ENCODE peak calls at places on chromosomes 13 and 19, in six cellular contexts. One of them, this sample, is unnamed.

GRCh38 chr19:17294051-17294891 is 9.0 kb downstream of the ABHD8 start:
- DNase-seq in suprapubic skin: no peak
- DNase-seq in MCF 10A: peak; percentile 67
- DNase-seq in testis: peak; percentile 68
- DNase-seq in nephron progenitor cell: peak; percentile 63
- DNase-seq in CD8-positive, alpha-beta T cell: peak; percentile 34
- DNase-seq in this sample: peak; percentile 36

GRCh38 chr19:20928371-20928770 is 5.3 kb downstream of the ZNF85 start:
- DNase-seq in suprapubic skin: no peak
- DNase-seq in MCF 10A: peak; percentile 27
- DNase-seq in testis: no peak
- DNase-seq in nephron progenitor cell: no peak
- DNase-seq in CD8-positive, alpha-beta T cell: no peak
- DNase-seq in this sample: no peak

GRCh38 chr19:2983351-2984195 is 6.2 kb downstream of the TLE6 start:
- DNase-seq in suprapubic skin: peak; percentile 87
- DNase-seq in MCF 10A: peak; percentile 56
- DNase-seq in testis: peak; percentile 54
- DNase-seq in nephron progenitor cell: no peak
- DNase-seq in CD8-positive, alpha-beta T cell: no peak
- DNase-seq in this sample: peak; percentile 24

GRCh38 chr13:37168151-37168550 is 62.7 kb upstream of the CSNK1A1L start:
- DNase-seq in suprapubic skin: no peak
- DNase-seq in MCF 10A: peak; percentile 4
- DNase-seq in testis: no peak
- DNase-seq in nephron progenitor cell: no peak
- DNase-seq in CD8-positive, alpha-beta T cell: no peak
- DNase-seq in this sample: no peak

GRCh38 chr13:67133476-67133875 is 96.7 kb downstream of the PCDH9 start:
- DNase-seq in suprapubic skin: no peak
- DNase-seq in MCF 10A: no peak
- DNase-seq in testis: no peak
- DNase-seq in nephron progenitor cell: no peak
- DNase-seq in CD8-positive, alpha-beta T cell: no peak
- DNase-seq in this sample: no peak

GRCh38 chr13:28140433-28141125 is 2.2 kb downstream of the PAN3 start:
- DNase-seq in suprapubic skin: no peak
- DNase-seq in MCF 10A: no peak
- DNase-seq in testis: no peak
- DNase-seq in nephron progenitor cell: no peak
- DNase-seq in CD8-positive, alpha-beta T cell: no peak
- DNase-seq in this sample: no peak

GRCh38 chr13:99749627-99750026 is 221.9 kb downstream of the ZIC5 start:
- DNase-seq in suprapubic skin: no peak
- DNase-seq in MCF 10A: no peak
- DNase-seq in testis: no peak
- DNase-seq in nephron progenitor cell: no peak
- DNase-seq in CD8-positive, alpha-beta T cell: no peak
- DNase-seq in this sample: no peak

GRCh38 chr19:48918801-48919247 is 14.7 kb upstream of the DHDH start:
- DNase-seq in suprapubic skin: no peak
- DNase-seq in MCF 10A: no peak
- DNase-seq in testis: peak; percentile 75
- DNase-seq in nephron progenitor cell: peak; percentile 65
- DNase-seq in CD8-positive, alpha-beta T cell: peak; percentile 33
- DNase-seq in this sample: no peak

GRCh38 chr13:110047511-110047910 is 259.4 kb downstream of the COL4A1 start:
- DNase-seq in suprapubic skin: no peak
- DNase-seq in MCF 10A: no peak
- DNase-seq in testis: peak; percentile 30
- DNase-seq in nephron progenitor cell: no peak
- DNase-seq in CD8-positive, alpha-beta T cell: no peak
- DNase-seq in this sample: no peak

GRCh38 chr19:47518139-47518538 is 3.3 kb upstream of the NAPA start:
- DNase-seq in suprapubic skin: no peak
- DNase-seq in MCF 10A: no peak
- DNase-seq in testis: no peak
- DNase-seq in nephron progenitor cell: no peak
- DNase-seq in CD8-positive, alpha-beta T cell: peak; percentile 75
- DNase-seq in this sample: peak; percentile 44

GRCh38 chr19:29285878-29286277 is 72.9 kb upstream of the UQCRFS1 start:
- DNase-seq in suprapubic skin: no peak
- DNase-seq in MCF 10A: no peak
- DNase-seq in testis: no peak
- DNase-seq in nephron progenitor cell: peak; percentile 53
- DNase-seq in CD8-positive, alpha-beta T cell: no peak
- DNase-seq in this sample: no peak

GRCh38 chr13:47932953-47933687 is 68.0 kb downstream of the SUCLA2 start:
- DNase-seq in suprapubic skin: no peak
- DNase-seq in MCF 10A: no peak
- DNase-seq in testis: no peak
- DNase-seq in nephron progenitor cell: no peak
- DNase-seq in CD8-positive, alpha-beta T cell: no peak
- DNase-seq in this sample: no peak

GRCh38 chr19:32471095-32471494 is 65.5 kb downstream of the DPY19L3 start:
- DNase-seq in suprapubic skin: no peak
- DNase-seq in MCF 10A: no peak
- DNase-seq in testis: peak; percentile 69
- DNase-seq in nephron progenitor cell: no peak
- DNase-seq in CD8-positive, alpha-beta T cell: no peak
- DNase-seq in this sample: no peak

GRCh38 chr19:13478576-13478975 is 27.7 kb downstream of the CACNA1A start:
- DNase-seq in suprapubic skin: no peak
- DNase-seq in MCF 10A: no peak
- DNase-seq in testis: no peak
- DNase-seq in nephron progenitor cell: no peak
- DNase-seq in CD8-positive, alpha-beta T cell: no peak
- DNase-seq in this sample: no peak

GRCh38 chr19:36528921-36529518 is 949 bp upstream of the ZNF260 start:
- DNase-seq in suprapubic skin: no peak
- DNase-seq in MCF 10A: peak; percentile 0
- DNase-seq in testis: peak; percentile 17
- DNase-seq in nephron progenitor cell: peak; percentile 4
- DNase-seq in CD8-positive, alpha-beta T cell: peak; percentile 25
- DNase-seq in this sample: no peak

GRCh38 chr19:53034054-53034453 is 10.5 kb upstream of the ERVV-2 start:
- DNase-seq in suprapubic skin: no peak
- DNase-seq in MCF 10A: no peak
- DNase-seq in testis: no peak
- DNase-seq in nephron progenitor cell: no peak
- DNase-seq in CD8-positive, alpha-beta T cell: no peak
- DNase-seq in this sample: no peak

GRCh38 chr19:16143399-16144215 is at the start of gene HSH2D:
- DNase-seq in suprapubic skin: no peak
- DNase-seq in MCF 10A: peak; percentile 68
- DNase-seq in testis: no peak
- DNase-seq in nephron progenitor cell: no peak
- DNase-seq in CD8-positive, alpha-beta T cell: peak; percentile 88
- DNase-seq in this sample: peak; percentile 82

GRCh38 chr13:112178769-112179168 is 111.8 kb downstream of the SOX1 start:
- DNase-seq in suprapubic skin: no peak
- DNase-seq in MCF 10A: no peak
- DNase-seq in testis: no peak
- DNase-seq in nephron progenitor cell: no peak
- DNase-seq in CD8-positive, alpha-beta T cell: no peak
- DNase-seq in this sample: no peak

GRCh38 chr19:6233827-6234511 is 45.8 kb downstream of the MLLT1 start:
- DNase-seq in suprapubic skin: peak; percentile 78
- DNase-seq in MCF 10A: peak; percentile 69
- DNase-seq in testis: no peak
- DNase-seq in nephron progenitor cell: no peak
- DNase-seq in CD8-positive, alpha-beta T cell: no peak
- DNase-seq in this sample: no peak

GRCh38 chr13:111969551-111970135 is 97.3 kb upstream of the SOX1 start:
- DNase-seq in suprapubic skin: no peak
- DNase-seq in MCF 10A: no peak
- DNase-seq in testis: no peak
- DNase-seq in nephron progenitor cell: no peak
- DNase-seq in CD8-positive, alpha-beta T cell: no peak
- DNase-seq in this sample: no peak

DNA sequence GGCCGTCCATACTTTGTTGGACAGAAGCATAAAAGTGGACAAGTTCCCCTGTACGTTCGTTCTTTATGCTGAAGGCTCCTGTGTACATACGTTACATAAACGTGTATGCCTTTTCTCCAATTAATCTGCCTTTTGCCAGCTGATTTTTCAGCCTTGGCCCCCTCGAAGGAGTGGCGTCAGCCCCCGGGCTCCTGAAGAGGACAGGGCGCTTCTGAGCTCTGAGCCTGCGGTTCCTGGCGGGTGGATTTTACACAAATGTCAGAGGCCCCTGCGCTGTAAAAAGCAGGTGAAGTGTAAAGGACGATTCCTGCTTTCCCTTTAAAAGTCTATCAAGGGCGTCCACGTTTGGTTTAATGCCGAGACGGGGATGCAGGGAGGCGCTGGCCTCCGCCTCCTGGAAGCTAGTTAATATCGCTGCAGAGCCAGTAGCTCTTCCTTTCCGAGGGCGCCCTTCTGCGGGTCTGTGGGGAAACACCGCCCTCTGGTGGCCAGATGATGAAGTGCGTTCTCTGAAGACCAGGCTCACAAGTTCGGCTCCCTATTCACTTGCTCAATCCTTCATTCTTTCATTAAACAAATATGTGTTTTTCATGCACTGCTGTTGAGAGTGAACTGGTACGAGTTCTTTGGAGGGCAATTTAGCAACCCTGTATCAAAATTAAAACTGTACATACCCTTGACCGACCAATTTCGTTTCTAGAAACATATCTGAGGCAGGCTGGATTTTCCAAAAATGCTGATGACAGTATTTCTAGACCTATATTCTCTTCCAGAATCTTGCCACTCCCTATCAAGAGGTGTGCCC is 62.0 kb downstream of the GPR12 start:
- DNase-seq in suprapubic skin: peak; percentile 91
- DNase-seq in MCF 10A: peak; percentile 79
- DNase-seq in testis: peak; percentile 92
- DNase-seq in nephron progenitor cell: peak; percentile 91
- DNase-seq in CD8-positive, alpha-beta T cell: peak; percentile 66
- DNase-seq in this sample: peak; percentile 72
- TF ChIP-seq CTCF in suprapubic skin: peak; percentile 96
- TF ChIP-seq CTCF in MCF 10A: peak; percentile 94
- TF ChIP-seq CTCF in testis: peak; percentile 97
- TF ChIP-seq CTCF in nephron progenitor cell: peak; percentile 98
- TF ChIP-seq CTCF in CD8-positive, alpha-beta T cell: peak; percentile 97
- TF ChIP-seq CTCF in this sample: peak; percentile 30

DNA sequence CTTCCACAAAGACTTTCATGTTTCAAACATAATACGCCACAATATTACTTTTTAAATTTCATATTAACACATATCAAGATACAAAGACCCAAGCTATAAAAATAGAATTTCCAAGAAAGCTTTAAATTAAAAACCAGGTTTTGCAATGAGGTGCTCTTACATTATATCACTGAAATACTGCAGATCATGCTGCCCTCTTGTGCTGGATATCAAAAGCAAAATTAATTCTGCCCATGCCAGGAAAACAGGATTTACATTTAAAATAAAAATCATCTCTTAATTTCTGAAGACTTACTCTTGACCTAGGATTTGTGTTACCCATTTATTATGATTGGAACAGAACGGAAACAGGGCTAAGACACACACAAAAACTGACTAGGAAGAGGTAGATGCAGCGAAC is 145.0 kb downstream of the ABCC4 start:
- DNase-seq in suprapubic skin: no peak
- DNase-seq in MCF 10A: peak; percentile 29
- DNase-seq in testis: no peak
- DNase-seq in nephron progenitor cell: no peak
- DNase-seq in CD8-positive, alpha-beta T cell: no peak
- DNase-seq in this sample: no peak
- TF ChIP-seq CTCF in suprapubic skin: no peak
- TF ChIP-seq CTCF in MCF 10A: peak; percentile 62
- TF ChIP-seq CTCF in testis: no peak
- TF ChIP-seq CTCF in nephron progenitor cell: no peak
- TF ChIP-seq CTCF in CD8-positive, alpha-beta T cell: no peak
- TF ChIP-seq CTCF in this sample: no peak

GRCh38 chr19:55340784-55341147 is 1.1 kb downstream of the KMT5C start:
- DNase-seq in suprapubic skin: no peak
- DNase-seq in MCF 10A: no peak
- DNase-seq in testis: no peak
- DNase-seq in nephron progenitor cell: peak; percentile 47
- DNase-seq in CD8-positive, alpha-beta T cell: peak; percentile 40
- DNase-seq in this sample: no peak
- TF ChIP-seq CTCF in suprapubic skin: no peak
- TF ChIP-seq CTCF in MCF 10A: no peak
- TF ChIP-seq CTCF in testis: no peak
- TF ChIP-seq CTCF in nephron progenitor cell: no peak
- TF ChIP-seq CTCF in CD8-positive, alpha-beta T cell: no peak
- TF ChIP-seq CTCF in this sample: no peak

DNA sequence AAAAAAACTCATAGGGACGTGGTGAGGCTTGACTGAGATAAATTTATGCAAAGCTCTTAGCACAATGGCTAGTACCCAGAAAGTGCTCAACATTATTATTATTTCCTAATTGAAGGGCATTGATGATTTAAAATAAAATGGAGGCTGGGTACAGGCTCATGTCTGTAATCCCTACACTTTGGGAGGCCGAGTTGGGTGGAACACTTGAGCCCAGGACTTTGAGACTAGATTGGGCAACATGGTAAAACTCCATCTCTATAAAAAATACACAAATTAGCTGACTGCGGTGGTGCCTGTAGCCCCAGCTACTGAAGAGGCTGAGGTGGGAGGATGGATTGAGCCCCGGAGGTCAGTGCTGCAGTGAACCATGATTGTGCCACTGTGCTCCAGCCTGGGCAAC is 49.6 kb downstream of the LRCH1 start:
- DNase-seq in suprapubic skin: no peak
- DNase-seq in MCF 10A: no peak
- DNase-seq in testis: no peak
- DNase-seq in nephron progenitor cell: no peak
- DNase-seq in CD8-positive, alpha-beta T cell: no peak
- DNase-seq in this sample: no peak
- TF ChIP-seq CTCF in suprapubic skin: no peak
- TF ChIP-seq CTCF in MCF 10A: no peak
- TF ChIP-seq CTCF in testis: no peak
- TF ChIP-seq CTCF in nephron progenitor cell: no peak
- TF ChIP-seq CTCF in CD8-positive, alpha-beta T cell: no peak
- TF ChIP-seq CTCF in this sample: no peak

GRCh38 chr19:43101950-43102349 is 19.4 kb upstream of the PSG2 start:
- DNase-seq in suprapubic skin: no peak
- DNase-seq in MCF 10A: no peak
- DNase-seq in testis: no peak
- DNase-seq in nephron progenitor cell: no peak
- DNase-seq in CD8-positive, alpha-beta T cell: no peak
- DNase-seq in this sample: no peak
- TF ChIP-seq CTCF in suprapubic skin: no peak
- TF ChIP-seq CTCF in MCF 10A: no peak
- TF ChIP-seq CTCF in testis: no peak
- TF ChIP-seq CTCF in nephron progenitor cell: no peak
- TF ChIP-seq CTCF in CD8-positive, alpha-beta T cell: no peak
- TF ChIP-seq CTCF in this sample: no peak